ENCODE peak calls at places on chromosome 16, in seven cellular contexts. Y, Z, P, S, F, E and D are unnamed samples.

GRCh38 chr16:70760221-70760620 is 40.7 kb downstream of the VAC14 start:
- DNase-seq in Y (no peak), Z (no peak), P (no peak), S (no peak), F (no peak), E (no peak), D (no peak)

GRCh38 chr16:55663770-55664677 is 8.2 kb downstream of the SLC6A2 start:
- DNase-seq in Y (no peak), Z (no peak), P (no peak), S (no peak), F (no peak), E (no peak), D (no peak)

GRCh38 chr16:83530293-83530692 is 277.5 kb upstream of the HSBP1 start:
- DNase-seq in Y (no peak), Z (no peak), P (no peak), S (no peak), F (no peak), E (peak; percentile 87), D (no peak)

GRCh38 chr16:47013910-47014309 is 40.4 kb upstream of the DNAJA2 start:
- DNase-seq in Y (no peak), Z (no peak), P (no peak), S (no peak), F (no peak), E (no peak), D (no peak)

GRCh38 chr16:68737046-68737729 is at the start of gene CDH1:
- DNase-seq in Y (peak; percentile 97), Z (no peak), P (no peak), S (peak; percentile 79), F (peak; percentile 36), E (no peak), D (peak; percentile 86)

GRCh38 chr16:89422527-89422904 is 67.8 kb downstream of the ANKRD11 start:
- DNase-seq in Y (no peak), Z (peak; percentile 51), P (no peak), S (no peak), F (peak; percentile 65), E (no peak), D (no peak)

GRCh38 chr16:25613931-25614330 is 77.8 kb upstream of the HS3ST4 start:
- DNase-seq in Y (no peak), Z (no peak), P (no peak), S (no peak), F (no peak), E (no peak), D (no peak)

GRCh38 chr16:85582177-85582888 is 30.8 kb upstream of the GSE1 start:
- DNase-seq in Y (no peak), Z (no peak), P (no peak), S (no peak), F (no peak), E (no peak), D (no peak)

GRCh38 chr16:2183671-2184070 is 12.7 kb downstream of the CASKIN1 start:
- DNase-seq in Y (no peak), Z (no peak), P (no peak), S (no peak), F (no peak), E (no peak), D (no peak)

GRCh38 chr16:82358601-82359221 is 188.7 kb upstream of the MPHOSPH6 start:
- DNase-seq in Y (no peak), Z (no peak), P (no peak), S (no peak), F (no peak), E (no peak), D (no peak)

GRCh38 chr16:78478267-78478821 is 378.9 kb downstream of the WWOX start:
- DNase-seq in Y (no peak), Z (no peak), P (no peak), S (no peak), F (peak; percentile 4), E (no peak), D (no peak)

GRCh38 chr16:68083239-68083781 is 1.9 kb upstream of the NFATC3 start:
- DNase-seq in Y (no peak), Z (no peak), P (no peak), S (no peak), F (no peak), E (no peak), D (no peak)

GRCh38 chr16:85382717-85383118 is 230.4 kb upstream of the GSE1 start:
- DNase-seq in Y (no peak), Z (no peak), P (no peak), S (no peak), F (no peak), E (no peak), D (no peak)

GRCh38 chr16:85564277-85565051 is 48.7 kb upstream of the GSE1 start:
- DNase-seq in Y (peak; percentile 79), Z (no peak), P (no peak), S (no peak), F (peak; percentile 83), E (no peak), D (no peak)

GRCh38 chr16:84520778-84521770 is 16.6 kb upstream of the MEAK7 start:
- DNase-seq in Y (peak; percentile 72), Z (no peak), P (no peak), S (no peak), F (no peak), E (no peak), D (no peak)

GRCh38 chr16:30558789-30559377 is 709 bp upstream of the ZNF764 start:
- DNase-seq in Y (no peak), Z (no peak), P (no peak), S (no peak), F (no peak), E (no peak), D (no peak)

GRCh38 chr16:10862432-10862831 is 14.6 kb upstream of the CIITA start:
- DNase-seq in Y (peak; percentile 81), Z (peak; percentile 25), P (no peak), S (no peak), F (no peak), E (peak; percentile 83), D (no peak)

GRCh38 chr16:583815-584591 is 5.9 kb upstream of the RAB40C start:
- DNase-seq in Y (no peak), Z (no peak), P (no peak), S (no peak), F (no peak), E (no peak), D (no peak)

GRCh38 chr16:583470-583814 is 6.4 kb upstream of the RAB40C start:
- DNase-seq in Y (no peak), Z (no peak), P (no peak), S (no peak), F (no peak), E (no peak), D (no peak)

GRCh38 chr16:586645-587590 is 2.9 kb upstream of the RAB40C start:
- DNase-seq in Y (no peak), Z (no peak), P (no peak), S (no peak), F (no peak), E (no peak), D (no peak)

GRCh38 chr16:586047-586644 is 3.7 kb upstream of the RAB40C start:
- DNase-seq in Y (no peak), Z (no peak), P (no peak), S (no peak), F (no peak), E (no peak), D (no peak)

DNA sequence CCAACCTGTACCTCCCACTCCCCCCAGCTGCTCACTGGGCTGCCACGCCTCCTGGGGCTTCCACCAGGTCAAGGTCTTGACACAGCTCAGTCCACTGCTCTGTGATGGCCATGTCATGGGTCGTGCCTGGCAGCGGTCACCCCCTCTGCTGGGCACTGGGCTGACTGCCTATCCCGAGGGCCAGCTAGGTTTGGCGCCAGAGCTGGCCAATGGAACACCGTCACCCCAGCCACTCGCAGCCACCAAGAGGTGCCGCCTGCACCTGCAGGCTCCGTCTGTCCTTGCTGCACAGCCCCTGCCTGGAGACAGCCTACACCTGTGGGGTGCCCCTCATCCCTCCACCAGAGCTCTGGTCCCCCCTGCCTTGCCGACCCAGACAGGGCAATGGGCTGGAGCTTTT is 4.5 kb upstream of the RAB40C start:
- DNase-seq in Y (no peak), Z (no peak), P (no peak), S (no peak), F (no peak), E (no peak), D (no peak)
- TF ChIP-seq CTCF in Y (no peak), Z (no peak), P (no peak), S (no peak), F (no peak), E (no peak), D (no peak)

GRCh38 chr16:60686824-60687223 is 1349.4 kb downstream of the CDH8 start:
- DNase-seq in Y (no peak), Z (no peak), P (no peak), S (no peak), F (no peak), E (no peak), D (no peak)
- TF ChIP-seq CTCF in Y (no peak), Z (no peak), P (no peak), S (no peak), F (no peak), E (no peak), D (no peak)

DNA sequence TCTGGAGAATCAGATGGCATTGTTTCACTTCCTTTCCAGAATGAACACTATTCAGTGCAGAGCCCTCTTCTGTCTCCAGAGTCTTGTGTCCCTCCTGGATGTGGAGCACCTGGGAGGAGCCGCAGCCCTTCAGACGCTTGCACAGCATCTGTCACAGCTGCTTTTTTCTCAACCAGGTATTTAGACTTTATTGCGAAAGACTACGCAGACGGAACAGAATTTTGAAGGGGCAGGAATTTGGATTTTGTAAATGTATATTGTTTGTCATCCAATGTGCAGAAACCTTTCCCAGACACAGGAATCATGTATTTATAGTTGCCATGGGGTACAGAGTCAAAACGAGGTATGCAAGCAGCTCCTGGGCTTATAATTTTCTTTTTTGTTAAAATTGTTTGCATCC is 20.4 kb downstream of the HEATR3 start:
- DNase-seq in Y (no peak), Z (no peak), P (no peak), S (no peak), F (no peak), E (no peak), D (no peak)
- TF ChIP-seq CTCF in Y (no peak), Z (no peak), P (no peak), S (no peak), F (no peak), E (no peak), D (no peak)

GRCh38 chr16:19717781-19718623 is at the start of the genes IQCK and KNOP1:
- DNase-seq in Y (peak; percentile 96), Z (peak; percentile 53), P (peak; percentile 95), S (peak; percentile 84), F (peak; percentile 91), E (peak; percentile 46), D (peak; percentile 92)
- TF ChIP-seq CTCF in Y (no peak), Z (no peak), P (no peak), S (no peak), F (no peak), E (peak; percentile 13), D (peak; percentile 35)